ENCODE peak calls at places on chromosomes 1 and 21, in nine cellular contexts. W is IMR-90, Y is A673, E is hepatocyte, G is mammary epithelial cell, B is upper lobe of right lung, V is endodermal cell, L is adrenal gland, Z is RWPE1. R is an unnamed sample.

GRCh38 chr1:204637985-204638356 is 47.6 kb downstream of the LRRN2 start:
- DNase-seq in W (no peak), Y (no peak), E (peak), G (no peak), B (no peak), V (no peak), L (no peak), Z (no peak), R (no peak)

GRCh38 chr1:108142773-108143394 is 57.3 kb downstream of the SLC25A24 start:
- DNase-seq in W (peak), Y (no peak), E (no peak), G (peak), B (no peak), V (no peak), L (no peak), Z (peak), R (no peak)

GRCh38 chr1:36161656-36162531 is 5.9 kb downstream of the MAP7D1 start:
- DNase-seq in W (no peak), Y (no peak), E (peak), G (peak), B (peak), V (peak), L (no peak), Z (peak), R (peak)

GRCh38 chr1:84031928-84032327 is 33.0 kb upstream of the TTLL7 start:
- DNase-seq in W (no peak), Y (no peak), E (no peak), G (no peak), B (no peak), V (no peak), L (no peak), Z (no peak), R (no peak)

GRCh38 chr1:204684206-204684536 is 1.4 kb downstream of the LRRN2 start:
- DNase-seq in W (no peak), Y (no peak), E (no peak), G (no peak), B (no peak), V (peak), L (no peak), Z (no peak), R (no peak)

GRCh38 chr1:159161001-159161718 is 10.3 kb upstream of the CADM3 start:
- DNase-seq in W (peak), Y (peak), E (peak), G (peak), B (no peak), V (peak), L (peak), Z (peak), R (peak)

GRCh38 chr1:16095447-16095846 is 22.0 kb upstream of the FAM131C start:
- DNase-seq in W (no peak), Y (no peak), E (no peak), G (no peak), B (no peak), V (peak), L (no peak), Z (no peak), R (no peak)

GRCh38 chr1:24150228-24151174 is 7.6 kb upstream of the IL22RA1 start:
- DNase-seq in W (peak), Y (peak), E (peak), G (peak), B (peak), V (peak), L (peak), Z (peak), R (peak)

GRCh38 chr1:211280910-211281309 is 21.7 kb downstream of the RCOR3 start:
- DNase-seq in W (no peak), Y (no peak), E (no peak), G (no peak), B (no peak), V (no peak), L (no peak), Z (no peak), R (no peak)

GRCh38 chr1:164240081-164240480 is 318.9 kb upstream of the PBX1 start:
- DNase-seq in W (no peak), Y (no peak), E (peak), G (no peak), B (no peak), V (peak), L (no peak), Z (peak), R (no peak)

GRCh38 chr21:37478821-37479220 is 112.2 kb downstream of the DYRK1A start:
- DNase-seq in W (no peak), Y (no peak), E (no peak), G (no peak), B (no peak), V (no peak), L (no peak), Z (no peak), R (no peak)

GRCh38 chr21:41932576-41933258 is 21.1 kb downstream of the C2CD2 start:
- DNase-seq in W (peak), Y (no peak), E (peak), G (peak), B (no peak), V (no peak), L (peak), Z (no peak), R (no peak)

GRCh38 chr1:16718908-16719533 is 21.3 kb upstream of the RNU1-4 start:
- DNase-seq in W (no peak), Y (no peak), E (peak), G (peak), B (no peak), V (peak), L (no peak), Z (no peak), R (no peak)

GRCh38 chr21:45595574-45596295 is 47.8 kb upstream of the PCBP3 start:
- DNase-seq in W (no peak), Y (no peak), E (no peak), G (no peak), B (peak), V (no peak), L (no peak), Z (no peak), R (no peak)

GRCh38 chr1:30748098-30748698 is 9.4 kb downstream of the LAPTM5 start:
- DNase-seq in W (no peak), Y (peak), E (no peak), G (peak), B (no peak), V (no peak), L (no peak), Z (peak), R (peak)

GRCh38 chr1:43570307-43570706 is 39.6 kb downstream of the PTPRF start:
- DNase-seq in W (no peak), Y (no peak), E (no peak), G (no peak), B (no peak), V (no peak), L (no peak), Z (no peak), R (no peak)

GRCh38 chr21:45768741-45769049 is 125.2 kb downstream of the PCBP3 start:
- DNase-seq in W (no peak), Y (peak), E (no peak), G (no peak), B (no peak), V (peak), L (no peak), Z (no peak), R (no peak)

GRCh38 chr1:211559222-211560010 is 19.5 kb downstream of the SLC30A1 start:
- DNase-seq in W (no peak), Y (no peak), E (peak), G (no peak), B (no peak), V (no peak), L (no peak), Z (no peak), R (no peak)

GRCh38 chr1:200888349-200888838 is 6.3 kb upstream of the INAVA start:
- DNase-seq in W (no peak), Y (no peak), E (peak), G (peak), B (no peak), V (peak), L (no peak), Z (no peak), R (peak)

GRCh38 chr1:966603-967295 is 467 bp downstream of the PLEKHN1 start:
- DNase-seq in W (peak), Y (peak), E (peak), G (peak), B (peak), V (peak), L (peak), Z (peak), R (peak)

GRCh38 chr1:221576268-221576667 is 165.6 kb downstream of the DUSP10 start:
- DNase-seq in W (peak), Y (no peak), E (no peak), G (no peak), B (no peak), V (no peak), L (no peak), Z (no peak), R (no peak)

GRCh38 chr21:45363921-45364463 is 41.0 kb upstream of the COL18A1 start:
- DNase-seq in W (peak), Y (peak), E (peak), G (peak), B (no peak), V (no peak), L (peak), Z (peak), R (no peak)

GRCh38 chr21:31781737-31782136 is 49.8 kb upstream of the SCAF4 start:
- DNase-seq in W (peak), Y (peak), E (peak), G (no peak), B (no peak), V (no peak), L (peak), Z (no peak), R (no peak)

GRCh38 chr1:87513270-87513669 is 184.6 kb downstream of the LMO4 start:
- DNase-seq in W (peak), Y (peak), E (no peak), G (no peak), B (no peak), V (no peak), L (no peak), Z (no peak), R (no peak)

GRCh38 chr1:243712890-243713425 is 137.1 kb downstream of the AKT3 start:
- DNase-seq in W (peak), Y (peak), E (no peak), G (no peak), B (no peak), V (no peak), L (no peak), Z (no peak), R (no peak)

GRCh38 chr21:36945496-36946138 is 20.9 kb downstream of the HLCS start:
- DNase-seq in W (peak), Y (no peak), E (no peak), G (no peak), B (no peak), V (no peak), L (no peak), Z (no peak), R (no peak)

GRCh38 chr1:28159243-28159642 is 17.2 kb downstream of the PTAFR start:
- DNase-seq in W (no peak), Y (no peak), E (no peak), G (no peak), B (no peak), V (no peak), L (no peak), Z (no peak), R (no peak)

GRCh38 chr21:34603002-34603709 is 11.8 kb downstream of the RCAN1 start:
- DNase-seq in W (peak), Y (peak), E (peak), G (peak), B (peak), V (peak), L (peak), Z (peak), R (peak)

GRCh38 chr1:158810311-158810710 is 20.8 kb upstream of the MNDA start:
- DNase-seq in W (no peak), Y (no peak), E (no peak), G (no peak), B (no peak), V (no peak), L (no peak), Z (no peak), R (no peak)

GRCh38 chr1:24970399-24970753 is 40.3 kb upstream of the RUNX3 start:
- DNase-seq in W (peak), Y (no peak), E (peak), G (no peak), B (no peak), V (peak), L (no peak), Z (peak), R (no peak)

GRCh38 chr1:97094257-97094972 is 372.8 kb downstream of the PTBP2 start:
- DNase-seq in W (peak), Y (peak), E (no peak), G (peak), B (no peak), V (no peak), L (no peak), Z (peak), R (no peak)

GRCh38 chr21:45078877-45079281 is 4.5 kb downstream of the ADARB1 start:
- DNase-seq in W (peak), Y (no peak), E (no peak), G (peak), B (no peak), V (no peak), L (no peak), Z (no peak), R (peak)

GRCh38 chr1:23224721-23225648 is 7.7 kb upstream of the HTR1D start:
- DNase-seq in W (peak), Y (peak), E (no peak), G (peak), B (peak), V (peak), L (peak), Z (peak), R (no peak)

GRCh38 chr1:3197781-3198316 is 128.8 kb downstream of the PRDM16 start:
- DNase-seq in W (no peak), Y (no peak), E (no peak), G (no peak), B (no peak), V (no peak), L (no peak), Z (no peak), R (no peak)

GRCh38 chr1:23198373-23198772 is 18.9 kb downstream of the HTR1D start:
- DNase-seq in W (peak), Y (no peak), E (no peak), G (peak), B (no peak), V (no peak), L (peak), Z (peak), R (no peak)

DNA sequence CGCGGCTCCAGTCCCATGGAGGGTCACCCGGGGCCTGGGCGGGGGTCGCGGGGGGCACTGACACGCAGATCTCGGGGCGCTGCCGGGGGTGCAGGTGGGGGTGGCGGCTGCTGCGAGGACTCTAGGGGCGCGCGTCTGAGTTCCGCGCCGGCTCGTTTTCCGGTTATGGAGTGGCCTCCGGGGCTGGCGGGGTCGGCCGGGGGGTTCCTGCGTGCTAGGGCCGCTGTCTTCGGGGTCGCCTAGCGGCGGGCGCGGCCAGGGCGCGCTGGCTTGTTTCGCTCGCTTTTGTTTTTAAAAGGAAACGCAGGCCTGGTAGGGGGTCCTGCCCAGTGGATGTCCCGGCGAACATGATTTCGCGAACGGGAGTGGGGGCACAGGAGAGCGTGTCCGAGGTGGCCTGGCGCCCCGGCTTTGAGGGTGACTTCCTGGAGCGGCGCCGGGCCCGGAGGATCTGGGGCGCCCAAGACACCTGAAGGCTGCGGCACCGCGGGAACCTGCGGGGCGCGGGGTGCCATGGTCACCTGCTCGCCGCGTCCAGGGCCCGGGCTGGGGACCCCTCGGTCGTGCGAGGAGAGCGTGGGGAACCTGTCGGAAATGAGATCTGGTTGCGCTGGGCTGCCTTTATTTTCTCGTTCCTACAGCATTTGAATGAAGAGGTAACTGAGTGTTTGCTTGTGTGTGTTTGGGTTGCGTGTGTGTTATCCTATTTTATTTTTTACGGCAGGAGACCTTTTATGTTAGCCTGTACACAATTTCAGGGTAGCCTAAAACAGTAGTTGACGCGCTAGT is 618 bp downstream of the ETS2 start:
- DNase-seq in W (no peak), Y (peak), E (no peak), G (no peak), B (peak), V (peak), L (no peak), Z (no peak), R (peak)
- H3K27ac ChIP-seq in W (peak), Y (peak), E (peak), G (peak), B (peak), V (no peak), L (peak), Z (peak), R (peak)

GRCh38 chr1:206143537-206144155 is 26.5 kb upstream of the AVPR1B start:
- DNase-seq in W (no peak), Y (no peak), E (no peak), G (no peak), B (no peak), V (no peak), L (no peak), Z (no peak), R (no peak)
- TF ChIP-seq CTCF in W (no peak), Y (no peak), E (no peak), G (no peak), B (no peak), V (no peak), L (no peak), Z (no peak), R (no peak)

DNA sequence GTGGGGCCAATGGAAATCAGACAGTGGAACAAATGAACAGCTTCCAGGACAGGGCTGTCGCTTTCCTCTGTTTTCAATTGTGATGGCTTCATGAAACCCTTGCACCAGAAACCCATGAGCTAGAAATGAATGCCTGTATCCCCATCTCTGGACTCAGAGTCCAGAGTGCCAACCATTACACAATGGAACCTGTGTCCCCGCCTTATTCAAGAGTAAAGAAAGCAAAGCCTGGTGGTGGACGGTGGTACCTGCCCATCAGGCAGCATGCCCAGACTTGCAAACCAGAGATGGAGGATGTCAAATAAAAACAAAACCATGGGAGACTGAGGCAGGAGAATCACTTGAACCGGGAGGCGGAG is 4.4 kb upstream of the CAPN2 start:
- DNase-seq in W (no peak), Y (no peak), E (no peak), G (no peak), B (no peak), V (peak), L (no peak), Z (no peak), R (no peak)
- H3K27ac ChIP-seq in W (peak), Y (no peak), E (peak), G (peak), B (peak), V (no peak), L (peak), Z (peak), R (no peak)

DNA sequence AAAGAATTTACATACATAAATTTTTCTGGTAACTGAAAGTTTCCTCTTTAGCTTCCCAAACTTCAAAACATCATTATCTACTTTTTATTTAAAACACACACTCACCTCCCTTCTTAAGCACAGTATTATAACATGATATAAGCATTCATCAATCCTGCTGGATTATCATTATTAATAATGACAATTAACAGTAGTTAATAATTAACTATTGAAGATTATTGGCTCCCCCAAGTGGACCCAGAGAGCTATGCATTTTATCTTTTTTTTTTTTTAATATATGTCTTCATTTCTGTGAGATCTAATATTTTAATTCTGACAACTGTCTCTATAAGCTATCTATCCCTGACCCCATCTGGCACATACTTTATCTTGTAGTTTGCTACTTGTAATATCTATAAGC is 252.1 kb upstream of the CACYBP start:
- DNase-seq in W (no peak), Y (no peak), E (no peak), G (no peak), B (no peak), V (no peak), L (no peak), Z (no peak), R (no peak)
- TF ChIP-seq CTCF in W (peak), Y (peak), E (peak), G (peak), B (no peak), V (peak), L (no peak), Z (peak), R (peak)

DNA sequence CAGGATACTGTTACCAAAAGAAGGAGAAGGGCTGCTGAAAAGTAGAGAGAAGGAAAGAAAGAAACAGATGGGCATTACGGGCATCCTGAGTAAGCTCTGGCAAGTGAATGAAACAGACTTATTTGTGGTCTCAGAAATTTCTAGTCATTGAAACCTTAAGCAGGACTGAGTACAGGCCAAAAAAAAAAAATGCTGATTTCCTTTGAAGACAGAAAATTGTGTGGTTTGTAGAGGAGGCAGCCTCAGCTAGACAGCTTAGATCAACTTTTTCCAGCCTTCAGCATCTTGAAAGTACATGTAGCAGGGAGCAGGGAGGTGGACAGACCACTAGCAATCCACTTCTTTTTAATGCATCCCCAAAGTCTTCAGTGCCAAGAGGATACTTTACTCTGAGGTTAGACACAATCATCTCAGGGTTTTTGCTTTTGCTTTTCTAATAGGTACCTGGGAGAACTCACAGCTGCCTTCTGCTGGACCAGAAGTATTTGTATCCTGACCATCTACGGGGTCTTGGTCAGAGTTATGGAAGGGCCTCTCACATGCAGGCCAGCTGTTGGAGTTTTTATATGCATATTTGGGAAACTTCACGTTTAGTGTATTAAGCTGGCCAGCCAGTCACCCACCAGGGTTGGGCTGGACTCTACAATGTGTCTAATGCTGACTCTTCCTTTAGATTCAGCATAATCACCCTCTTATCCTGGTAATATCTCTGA is 10.6 kb upstream of the CAPZB start:
- DNase-seq in W (peak), Y (no peak), E (no peak), G (no peak), B (no peak), V (no peak), L (no peak), Z (no peak), R (no peak)
- H3K27ac ChIP-seq in W (peak), Y (no peak), E (peak), G (no peak), B (peak), V (no peak), L (no peak), Z (no peak), R (no peak)